ENCODE peak calls at places on chromosomes 12 and 14, in six cellular contexts. K is gastrocnemius medialis; Y is NCI-H1092; O is Ammon's horn; W is endodermal cell; U is CD8-positive, alpha-beta memory T cell. T is an unnamed sample.

GRCh38 chr12:100576311-100577036 is 3.0 kb downstream of the GAS2L3 start:
- DNase-seq in K (no peak), Y (no peak), O (no peak), W (no peak), U (no peak), T (peak)

GRCh38 chr12:82818276-82819035 is 131.8 kb downstream of the TMTC2 start:
- DNase-seq in K (no peak), Y (no peak), O (no peak), W (no peak), U (no peak), T (peak)

GRCh38 chr14:61492474-61492873 is 171.1 kb downstream of the PRKCH start:
- DNase-seq in K (no peak), Y (no peak), O (no peak), W (no peak), U (no peak), T (no peak)

GRCh38 chr12:123150273-123150803 is 552 bp downstream of the PITPNM2 start:
- DNase-seq in K (peak), Y (no peak), O (no peak), W (peak), U (peak), T (no peak)

GRCh38 chr12:130242506-130242905 is 80.2 kb downstream of the FZD10 start:
- DNase-seq in K (no peak), Y (no peak), O (no peak), W (no peak), U (no peak), T (no peak)

GRCh38 chr12:43338848-43339526 is 213.0 kb downstream of the ADAMTS20 start:
- DNase-seq in K (no peak), Y (no peak), O (peak), W (peak), U (no peak), T (peak)

GRCh38 chr12:120801146-120801545 is 75.5 kb downstream of the ACADS start:
- DNase-seq in K (no peak), Y (no peak), O (no peak), W (no peak), U (no peak), T (no peak)

GRCh38 chr12:68359669-68360068 is 27.5 kb upstream of the MDM1 start:
- DNase-seq in K (no peak), Y (no peak), O (no peak), W (no peak), U (no peak), T (peak)

GRCh38 chr14:99755629-99756603 is 37.3 kb upstream of the EML1 start:
- DNase-seq in K (peak), Y (no peak), O (peak), W (no peak), U (peak), T (peak)

GRCh38 chr14:82855912-82856381 is 1322.3 kb upstream of the SEL1L start:
- DNase-seq in K (no peak), Y (no peak), O (peak), W (no peak), U (no peak), T (peak)

GRCh38 chr14:70624972-70625371 is 16.7 kb upstream of the TTC9 start:
- DNase-seq in K (no peak), Y (no peak), O (no peak), W (no peak), U (no peak), T (no peak)

GRCh38 chr14:94349276-94349675 is 26.1 kb upstream of the SERPINA6 start:
- DNase-seq in K (no peak), Y (no peak), O (no peak), W (no peak), U (no peak), T (no peak)

GRCh38 chr14:54348923-54349615 is 47.7 kb upstream of the CDKN3 start:
- DNase-seq in K (no peak), Y (no peak), O (no peak), W (peak), U (no peak), T (peak)

GRCh38 chr12:40162022-40162421 is 56.1 kb upstream of the SLC2A13 start:
- DNase-seq in K (no peak), Y (no peak), O (no peak), W (no peak), U (no peak), T (no peak)

GRCh38 chr12:124514145-124514995 is 53.0 kb downstream of the NCOR2 start:
- DNase-seq in K (no peak), Y (no peak), O (no peak), W (no peak), U (no peak), T (no peak)

GRCh38 chr14:69328765-69329164 is 68.8 kb downstream of the GALNT16 start:
- DNase-seq in K (no peak), Y (no peak), O (peak), W (peak), U (no peak), T (no peak)

GRCh38 chr12:26688344-26688904 is 144.6 kb downstream of the ITPR2 start:
- DNase-seq in K (no peak), Y (no peak), O (no peak), W (no peak), U (no peak), T (no peak)

GRCh38 chr14:63726499-63726898 is 1.4 kb downstream of the SGPP1 start:
- DNase-seq in K (no peak), Y (no peak), O (no peak), W (no peak), U (no peak), T (no peak)

GRCh38 chr12:132955933-132956725 is at the start of gene ZNF605:
- DNase-seq in K (peak), Y (peak), O (peak), W (peak), U (peak), T (peak)

GRCh38 chr14:85917631-85918030 is 387.7 kb downstream of the FLRT2 start:
- DNase-seq in K (no peak), Y (no peak), O (peak), W (no peak), U (no peak), T (no peak)

GRCh38 chr14:106802413-106803364 is 1276.3 kb downstream of the TMEM121 start:
- DNase-seq in K (no peak), Y (peak), O (no peak), W (peak), U (no peak), T (no peak)

GRCh38 chr12:117733292-117733805 is 235.4 kb downstream of the KSR2 start:
- DNase-seq in K (no peak), Y (no peak), O (no peak), W (no peak), U (no peak), T (no peak)

GRCh38 chr14:80996049-80996901 is 40.9 kb downstream of the TSHR start:
- DNase-seq in K (peak), Y (peak), O (peak), W (no peak), U (no peak), T (peak)

GRCh38 chr12:105681341-105681740 is 350.9 kb downstream of the C12orf75 start:
- DNase-seq in K (no peak), Y (no peak), O (no peak), W (no peak), U (no peak), T (no peak)

T was measured in fibroblast of villous mesenchyme.